ENCODE peak calls at places on chromosomes 4 and X, in eight cellular contexts. Q, K, M, L, A, O, U and V are unnamed samples.

GRCh38 chr4:158964114-158964727 is 138.7 kb upstream of the RAPGEF2 start:
- DNase-seq in Q (no peak), K (no peak), M (no peak), L (no peak), A (no peak), O (no peak), U (no peak), V (no peak)

GRCh38 chr4:111838406-111838930 is 306.8 kb upstream of the FAM241A start:
- DNase-seq in Q (no peak), K (no peak), M (no peak), L (no peak), A (no peak), O (no peak), U (no peak), V (no peak)

GRCh38 chr4:106315476-106315967 is 487 bp downstream of the TBCK start:
- DNase-seq in Q (no peak), K (peak), M (no peak), L (peak), A (peak), O (no peak), U (no peak), V (no peak)

GRCh38 chr4:6991771-6992557 is 51.2 kb upstream of the TADA2B start:
- DNase-seq in Q (peak), K (peak), M (no peak), L (peak), A (no peak), O (no peak), U (no peak), V (no peak)

GRCh38 chr4:80240976-80241375 is 25.5 kb upstream of the FGF5 start:
- DNase-seq in Q (no peak), K (peak), M (no peak), L (no peak), A (no peak), O (no peak), U (no peak), V (no peak)

GRCh38 chr4:118348886-118349285 is 3.9 kb downstream of the PRSS12 start:
- DNase-seq in Q (no peak), K (no peak), M (no peak), L (no peak), A (no peak), O (no peak), U (no peak), V (no peak)

GRCh38 chr4:122716825-122717448 is 15.6 kb upstream of the BBS12 start:
- DNase-seq in Q (peak), K (peak), M (peak), L (peak), A (peak), O (no peak), U (peak), V (peak)

GRCh38 chr4:114178392-114178791 is 198.9 kb upstream of the ARSJ start:
- DNase-seq in Q (no peak), K (no peak), M (no peak), L (no peak), A (no peak), O (no peak), U (no peak), V (no peak)

GRCh38 chr4:25568788-25569231 is 86.8 kb upstream of the SLC34A2 start:
- DNase-seq in Q (no peak), K (no peak), M (no peak), L (no peak), A (no peak), O (no peak), U (no peak), V (peak)

GRCh38 chr4:118718511-118719170 is 33.4 kb downstream of the METTL14 start:
- DNase-seq in Q (no peak), K (no peak), M (no peak), L (no peak), A (no peak), O (no peak), U (no peak), V (no peak)

GRCh38 chr4:146486565-146486964 is 35.2 kb downstream of the SLC10A7 start:
- DNase-seq in Q (no peak), K (no peak), M (no peak), L (no peak), A (no peak), O (no peak), U (no peak), V (no peak)

GRCh38 chr4:73734405-73735070 is 5.8 kb upstream of the CXCL8 start:
- DNase-seq in Q (no peak), K (peak), M (no peak), L (no peak), A (no peak), O (no peak), U (no peak), V (no peak)

GRCh38 chr4:5893013-5893580 is at the start of gene CRMP1:
- DNase-seq in Q (no peak), K (no peak), M (peak), L (no peak), A (no peak), O (no peak), U (no peak), V (peak)

GRCh38 chrX:37685452-37686347 is at the start of gene XK:
- DNase-seq in Q (peak), K (no peak), M (peak), L (peak), A (peak), O (peak), U (peak), V (no peak)
- H3K27ac ChIP-seq in Q (peak), K (no peak), M (peak), L (no peak), A (peak), O (peak), U (no peak), V (no peak)

GRCh38 chrX:136694491-136695087 is 46.6 kb downstream of the CD40LG start:
- DNase-seq in Q (no peak), K (peak), M (no peak), L (peak), A (no peak), O (no peak), U (peak), V (no peak)
- H3K4me3 ChIP-seq in Q (no peak), K (no peak), M (no peak), L (no peak), A (peak), O (no peak), U (peak), V (no peak)

DNA sequence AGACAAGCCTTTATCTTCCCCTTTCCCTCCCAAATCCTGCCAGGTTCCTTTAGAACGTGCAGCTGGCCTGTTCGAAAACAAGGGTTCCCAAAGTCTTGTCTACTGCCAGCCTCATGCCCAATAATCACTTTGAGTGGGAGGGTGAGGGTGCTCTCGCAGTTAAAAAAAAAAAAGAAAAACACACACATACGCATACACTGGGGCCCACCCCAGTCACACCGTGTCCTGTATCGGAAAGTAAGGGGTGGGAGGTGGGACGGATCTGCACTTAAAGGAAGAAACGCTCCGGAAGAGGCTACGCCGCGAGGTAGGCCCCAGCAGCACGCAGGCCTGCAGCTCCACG is 495 bp downstream of the MAD2L1 start:
- DNase-seq in Q (no peak), K (no peak), M (no peak), L (no peak), A (no peak), O (no peak), U (no peak), V (no peak)
- H3K27ac ChIP-seq in Q (peak), K (peak), M (peak), L (peak), A (peak), O (peak), U (peak), V (peak)

DNA sequence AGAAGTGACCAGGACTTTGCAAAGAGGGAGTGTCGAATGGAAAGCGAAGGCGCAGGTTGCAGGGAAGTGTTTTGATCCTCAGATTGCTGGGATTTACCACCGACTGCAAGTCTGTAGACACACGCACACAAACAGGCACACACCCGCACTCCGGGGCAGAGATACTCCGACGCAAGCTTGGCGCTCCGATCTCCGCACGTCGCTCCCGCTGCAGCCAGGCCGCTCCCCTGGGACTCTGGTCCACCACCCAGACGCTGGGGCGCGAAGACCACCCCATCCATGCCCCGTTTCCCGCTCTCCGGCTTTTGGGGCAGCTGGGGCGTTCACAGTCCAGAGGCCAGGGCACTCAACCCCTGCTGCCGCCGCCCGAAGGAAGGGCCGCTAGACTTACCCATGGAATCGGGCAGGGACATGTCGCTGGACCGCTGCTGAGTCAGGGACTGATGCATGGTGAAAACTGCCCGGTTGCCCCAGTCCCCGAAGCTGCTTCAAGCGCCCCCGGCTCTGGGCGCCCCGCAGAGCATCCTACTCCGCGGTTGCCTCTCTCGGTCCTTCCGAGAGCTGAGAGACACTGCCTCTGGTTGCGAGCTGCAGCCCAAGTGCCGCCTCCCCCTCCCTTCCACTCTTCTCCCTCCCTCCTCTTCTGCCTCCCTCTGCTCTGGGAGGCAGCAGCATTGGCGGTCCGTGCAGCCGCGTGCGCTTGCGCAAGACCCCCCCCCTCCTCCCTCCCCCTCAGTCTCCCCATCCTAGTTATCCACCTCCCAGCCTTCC is at the start of gene TMEM255A:
- DNase-seq in Q (peak), K (no peak), M (peak), L (no peak), A (no peak), O (peak), U (no peak), V (peak)
- H3K4me3 ChIP-seq in Q (peak), K (peak), M (peak), L (peak), A (peak), O (peak), U (peak), V (peak)

DNA sequence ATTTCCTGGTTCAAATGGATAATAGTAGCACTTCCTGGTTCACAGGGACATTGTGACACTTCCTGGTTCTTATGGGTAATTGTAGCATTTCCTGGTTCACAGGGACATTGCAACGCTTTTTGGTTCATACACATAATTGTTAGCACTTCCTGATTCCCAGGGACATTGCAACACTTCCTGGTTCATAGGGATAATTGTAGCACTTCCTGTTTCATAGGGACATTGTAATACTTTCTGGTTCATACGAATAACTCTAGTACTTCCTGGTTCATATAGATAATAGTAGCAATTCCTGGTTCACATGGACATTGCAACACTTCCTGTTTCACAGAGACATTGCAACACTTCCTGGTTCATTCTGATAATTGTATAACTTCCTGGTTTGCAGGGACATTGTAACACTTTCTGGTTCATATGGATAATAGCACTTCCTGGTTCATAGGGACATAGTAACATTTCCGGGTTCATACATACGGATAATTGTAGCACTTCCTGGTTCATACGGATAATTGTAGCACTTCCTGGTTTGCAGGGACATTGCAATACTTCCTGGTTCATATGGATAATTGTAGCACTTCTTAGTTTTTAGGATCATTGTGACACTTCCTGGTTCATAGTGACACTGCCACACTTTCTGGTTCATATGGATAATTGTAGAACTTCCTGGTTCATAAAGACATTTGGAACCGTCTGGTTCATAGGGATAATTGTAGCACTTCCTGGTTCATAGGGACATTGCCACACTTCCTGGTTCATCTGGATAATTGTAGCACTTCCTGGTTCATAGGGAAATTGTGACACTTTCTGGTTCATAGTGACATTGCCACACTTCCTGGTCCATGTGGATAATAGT is 61.6 kb upstream of the CD99 start:
- DNase-seq in Q (no peak), K (no peak), M (no peak), L (no peak), A (no peak), O (no peak), U (no peak), V (no peak)
- H3K27ac ChIP-seq in Q (no peak), K (no peak), M (peak), L (no peak), A (peak), O (peak), U (peak), V (peak)

GRCh38 chrX:126165721-126166401 is at the start of gene DCAF12L2:
- DNase-seq in Q (no peak), K (no peak), M (no peak), L (no peak), A (no peak), O (no peak), U (no peak), V (no peak)

GRCh38 chrX:126170715-126171114 is 4.6 kb upstream of the DCAF12L2 start:
- DNase-seq in Q (no peak), K (no peak), M (no peak), L (no peak), A (no peak), O (no peak), U (no peak), V (no peak)

GRCh38 chrX:126167560-126167959 is 1.5 kb upstream of the DCAF12L2 start:
- DNase-seq in Q (no peak), K (no peak), M (no peak), L (no peak), A (no peak), O (no peak), U (no peak), V (no peak)

GRCh38 chrX:126164689-126165400 is 1.2 kb downstream of the DCAF12L2 start:
- DNase-seq in Q (no peak), K (no peak), M (no peak), L (no peak), A (no peak), O (no peak), U (no peak), V (no peak)

DNA sequence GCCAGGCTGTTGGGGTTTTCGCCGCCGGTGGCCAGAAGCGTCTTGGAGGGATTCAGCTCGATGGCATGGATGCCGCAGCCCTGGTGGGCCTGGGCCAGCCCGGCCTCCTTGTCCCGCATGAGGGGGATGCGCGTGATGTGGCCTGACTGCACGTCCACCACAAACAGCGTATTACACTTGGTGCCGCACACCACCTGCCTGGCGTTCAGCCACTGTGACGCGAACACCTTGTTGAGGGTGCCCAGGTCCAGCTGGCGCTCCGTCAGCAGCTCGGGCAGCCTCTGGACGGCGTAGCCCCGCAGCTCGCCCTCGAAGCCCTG is 728 bp downstream of the DCAF12L2 start:
- DNase-seq in Q (no peak), K (no peak), M (no peak), L (no peak), A (no peak), O (no peak), U (no peak), V (no peak)
- H3K4me3 ChIP-seq in Q (no peak), K (no peak), M (no peak), L (no peak), A (no peak), O (no peak), U (no peak), V (no peak)

GRCh38 chrX:12974797-12975669 is at the start of gene TMSB4X:
- DNase-seq in Q (peak), K (peak), M (peak), L (peak), A (peak), O (peak), U (peak), V (peak)

GRCh38 chrX:12972867-12973560 is 1.9 kb upstream of the TMSB4X start:
- DNase-seq in Q (no peak), K (no peak), M (no peak), L (no peak), A (no peak), O (no peak), U (no peak), V (no peak)

GRCh38 chrX:12974217-12974796 is 603 bp upstream of the TMSB4X start:
- DNase-seq in Q (peak), K (peak), M (peak), L (no peak), A (no peak), O (peak), U (no peak), V (peak)

GRCh38 chrX:12972239-12972638 is 2.7 kb upstream of the TMSB4X start:
- DNase-seq in Q (no peak), K (no peak), M (no peak), L (no peak), A (no peak), O (no peak), U (no peak), V (no peak)

DNA sequence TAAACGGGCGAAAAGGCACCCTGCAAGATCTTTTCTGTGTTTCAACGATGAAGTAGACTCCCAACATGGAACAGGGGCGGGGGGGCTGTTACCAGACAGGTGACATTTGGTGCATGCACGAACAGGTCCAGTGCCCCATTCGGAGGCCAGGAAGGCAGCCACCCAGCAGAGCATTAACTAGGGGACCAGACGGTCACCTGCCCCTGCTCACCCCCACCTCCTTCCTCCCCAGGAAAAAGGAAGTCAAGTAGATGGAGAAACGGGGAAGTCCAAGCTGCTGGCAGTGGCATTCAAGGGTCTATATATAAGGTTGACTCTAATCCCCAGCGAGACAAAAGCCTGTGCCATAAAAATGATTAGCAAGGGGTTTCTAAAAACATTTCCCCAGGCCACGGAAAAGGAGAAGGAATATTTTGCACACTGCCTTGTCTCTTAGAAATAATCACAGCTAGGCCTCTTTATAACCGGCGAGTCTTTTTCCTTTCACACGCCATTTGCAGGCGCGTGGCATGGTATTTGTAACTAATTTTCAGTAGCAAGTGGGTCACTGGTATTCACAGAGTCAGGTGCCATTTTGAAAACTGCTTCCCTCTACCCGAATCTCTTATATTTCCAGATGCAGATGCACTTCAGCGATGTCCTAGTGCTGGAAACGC is 1.2 kb upstream of the TMSB4X start:
- DNase-seq in Q (no peak), K (no peak), M (no peak), L (no peak), A (no peak), O (peak), U (peak), V (no peak)
- H3K27ac ChIP-seq in Q (peak), K (no peak), M (peak), L (peak), A (peak), O (peak), U (peak), V (peak)